ENCODE peak calls at places on chromosomes 3 and 15, in seven cellular contexts. X, R, Z, W, J, L and T are unnamed samples.

GRCh38 chr3:11764931-11765363 is 81.7 kb downstream of the TAMM41 start:
- DNase-seq in L (no peak), W (peak), R (no peak), J (no peak), Z (no peak), X (no peak), T (no peak)

GRCh38 chr3:46280105-46280797 is 38.0 kb downstream of the CCR3 start:
- DNase-seq in L (no peak), Z (no peak), W (peak), J (no peak), X (no peak), R (no peak), T (no peak)

GRCh38 chr3:41148901-41149300 is 50.4 kb upstream of the CTNNB1 start:
- DNase-seq in J (no peak), L (no peak), R (no peak), X (no peak), W (peak), Z (no peak), T (no peak)

GRCh38 chr15:46861796-46862195 is 855.5 kb upstream of the SEMA6D start:
- DNase-seq in W (no peak), X (no peak), Z (no peak), J (no peak), L (no peak), R (no peak), T (no peak)

GRCh38 chr3:75272708-75273107 is 391.4 kb upstream of the FRG2C start:
- DNase-seq in W (peak), L (no peak), R (no peak), J (no peak), Z (no peak), X (no peak), T (no peak)

GRCh38 chr3:20480771-20481170 is 294.8 kb upstream of the SGO1 start:
- DNase-seq in X (no peak), W (no peak), Z (no peak), R (no peak), J (no peak), L (no peak), T (no peak)

GRCh38 chr3:104750581-104750980 is 616.1 kb upstream of the ALCAM start:
- DNase-seq in X (no peak), Z (no peak), R (no peak), W (peak), J (no peak), L (no peak), T (no peak)

GRCh38 chr3:187019542-187020072 is 89.3 kb downstream of the ST6GAL1 start:
- DNase-seq in Z (no peak), L (peak), W (no peak), R (no peak), X (no peak), J (no peak), T (no peak)

GRCh38 chr3:33826688-33827087 is 28.3 kb downstream of the PDCD6IP start:
- DNase-seq in J (no peak), R (no peak), L (no peak), W (no peak), Z (no peak), X (no peak), T (no peak)

GRCh38 chr3:172244011-172244410 is 204.2 kb downstream of the GHSR start:
- DNase-seq in L (no peak), R (no peak), Z (no peak), W (peak), J (no peak), X (no peak), T (no peak)

GRCh38 chr3:194890086-194890485 is 204.4 kb downstream of the FAM43A start:
- DNase-seq in J (no peak), W (no peak), R (no peak), X (no peak), L (no peak), Z (no peak), T (no peak)

GRCh38 chr3:128787256-128788253 is 61.6 kb downstream of the RAB7A start:
- DNase-seq in L (peak), R (no peak), Z (no peak), X (no peak), W (peak), J (no peak), T (no peak)

GRCh38 chr3:54905936-54906335 is 21.9 kb downstream of the LRTM1 start:
- DNase-seq in L (no peak), J (no peak), W (no peak), X (no peak), R (no peak), Z (no peak), T (no peak)

GRCh38 chr15:77870195-77871065 is 207.1 kb downstream of the TBC1D2B start:
- DNase-seq in W (peak), R (peak), X (peak), J (peak), L (peak), Z (peak), T (peak)

GRCh38 chr3:110542552-110543164 is 529.0 kb upstream of the NECTIN3 start:
- DNase-seq in X (no peak), R (no peak), L (no peak), Z (no peak), W (no peak), J (no peak), T (no peak)

GRCh38 chr3:105708980-105709379 is 159.8 kb downstream of the CBLB start:
- DNase-seq in R (no peak), L (no peak), X (no peak), Z (no peak), W (no peak), J (no peak), T (no peak)

GRCh38 chr3:188319569-188319968 is 165.6 kb downstream of the LPP start:
- DNase-seq in L (no peak), J (no peak), Z (no peak), X (no peak), W (peak), R (no peak), T (no peak)

GRCh38 chr3:115245899-115246298 is 98.8 kb upstream of the ZBTB20 start:
- DNase-seq in J (no peak), R (no peak), W (peak), L (no peak), Z (no peak), X (no peak), T (no peak)

DNA sequence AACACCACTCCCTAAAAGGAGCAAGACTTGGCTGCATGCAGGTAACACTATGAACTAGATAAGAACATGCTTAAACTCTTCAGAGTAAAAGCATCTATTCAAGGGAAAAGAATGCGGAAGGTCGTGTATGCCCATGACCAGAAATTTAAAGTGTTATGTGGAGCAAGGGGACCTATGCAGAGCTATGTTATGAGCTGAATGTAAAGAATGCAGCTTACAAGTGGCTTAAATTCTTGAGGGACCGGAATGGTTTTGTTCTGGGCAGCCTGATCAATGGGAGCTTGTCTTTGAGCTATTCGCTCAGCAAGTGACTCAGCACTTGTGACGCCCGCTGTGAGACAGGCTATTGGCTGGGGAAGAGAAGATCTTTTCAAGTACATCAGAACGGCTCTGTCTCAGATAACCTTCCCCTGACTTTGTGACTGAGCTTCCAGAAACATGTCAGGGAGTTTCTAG is 367.5 kb upstream of the THBS1 start:
- DNase-seq in L (no peak), J (peak), Z (peak), X (no peak), W (peak), R (peak), T (no peak)
- H3K27ac ChIP-seq in L (no peak), J (no peak), Z (peak), X (no peak), W (peak), R (no peak), T (no peak)

GRCh38 chr3:57877116-57877515 is 121.0 kb downstream of the SLMAP start:
- DNase-seq in J (no peak), W (peak), R (no peak), X (no peak), L (no peak), Z (no peak), T (no peak)
- H3K27ac ChIP-seq in J (peak), W (no peak), R (no peak), X (no peak), L (no peak), Z (no peak), T (no peak)

GRCh38 chr3:156837130-156837529 is 11.0 kb downstream of the LEKR1 start:
- DNase-seq in R (no peak), X (no peak), W (peak), Z (no peak), J (no peak), L (no peak), T (no peak)

GRCh38 chr3:156831006-156831405 is 4.9 kb downstream of the LEKR1 start:
- DNase-seq in L (no peak), J (no peak), X (no peak), W (no peak), R (no peak), Z (no peak), T (no peak)

GRCh38 chr3:156834435-156834834 is 8.3 kb downstream of the LEKR1 start:
- DNase-seq in R (no peak), J (no peak), Z (no peak), W (no peak), L (no peak), X (no peak), T (no peak)

GRCh38 chr3:156838035-156838434 is 11.9 kb downstream of the LEKR1 start:
- DNase-seq in W (no peak), Z (no peak), J (no peak), X (no peak), R (no peak), L (no peak), T (no peak)

GRCh38 chr3:156834962-156835535 is 8.9 kb downstream of the LEKR1 start:
- DNase-seq in R (no peak), X (no peak), W (no peak), L (no peak), J (no peak), Z (no peak), T (no peak)
- H3K27ac ChIP-seq in R (no peak), X (no peak), W (no peak), L (no peak), J (no peak), Z (no peak), T (no peak)

GRCh38 chr3:184526158-184526483 is 35.5 kb upstream of the EPHB3 start:
- DNase-seq in X (no peak), Z (no peak), W (no peak), R (no peak), J (no peak), L (no peak), T (no peak)

GRCh38 chr3:184525337-184526157 is 36.0 kb upstream of the EPHB3 start:
- DNase-seq in Z (peak), J (no peak), L (peak), R (no peak), X (no peak), W (peak), T (no peak)

GRCh38 chr3:184523825-184524615 is 37.6 kb upstream of the EPHB3 start:
- DNase-seq in Z (no peak), X (no peak), R (no peak), W (peak), L (peak), J (no peak), T (no peak)

GRCh38 chr3:184524981-184525336 is 36.6 kb upstream of the EPHB3 start:
- DNase-seq in L (peak), Z (no peak), W (no peak), X (no peak), J (no peak), R (no peak), T (no peak)
- H3K27ac ChIP-seq in L (no peak), Z (no peak), W (no peak), X (peak), J (peak), R (peak), T (peak)

GRCh38 chr15:28043625-28044520 is 55.2 kb downstream of the OCA2 start:
- DNase-seq in J (no peak), R (no peak), W (no peak), L (no peak), X (no peak), Z (no peak), T (no peak)

GRCh38 chr15:28049594-28049993 is 49.5 kb downstream of the OCA2 start:
- DNase-seq in R (no peak), X (no peak), J (no peak), W (no peak), Z (no peak), L (no peak), T (no peak)

GRCh38 chr15:28051920-28052633 is 47.0 kb downstream of the OCA2 start:
- DNase-seq in L (no peak), J (no peak), X (no peak), Z (no peak), W (no peak), R (no peak), T (no peak)

GRCh38 chr15:28047277-28047676 is 51.8 kb downstream of the OCA2 start:
- DNase-seq in X (no peak), R (no peak), J (no peak), L (no peak), W (no peak), Z (no peak), T (no peak)
- H3K27ac ChIP-seq in X (no peak), R (no peak), J (no peak), L (no peak), W (no peak), Z (no peak), T (no peak)

GRCh38 chr3:62942761-62943160 is 67.5 kb upstream of the CADPS start:
- DNase-seq in L (no peak), Z (no peak), J (no peak), R (no peak), W (no peak), X (no peak), T (no peak)

GRCh38 chr3:62936626-62937254 is 61.5 kb upstream of the CADPS start:
- DNase-seq in L (peak), J (no peak), Z (no peak), X (no peak), R (no peak), W (no peak), T (no peak)

GRCh38 chr3:62938583-62938982 is 63.4 kb upstream of the CADPS start:
- DNase-seq in X (no peak), W (no peak), Z (no peak), L (peak), J (no peak), R (no peak), T (no peak)

GRCh38 chr3:62939707-62940106 is 64.5 kb upstream of the CADPS start:
- DNase-seq in Z (no peak), R (no peak), J (no peak), X (no peak), L (peak), W (no peak), T (no peak)

DNA sequence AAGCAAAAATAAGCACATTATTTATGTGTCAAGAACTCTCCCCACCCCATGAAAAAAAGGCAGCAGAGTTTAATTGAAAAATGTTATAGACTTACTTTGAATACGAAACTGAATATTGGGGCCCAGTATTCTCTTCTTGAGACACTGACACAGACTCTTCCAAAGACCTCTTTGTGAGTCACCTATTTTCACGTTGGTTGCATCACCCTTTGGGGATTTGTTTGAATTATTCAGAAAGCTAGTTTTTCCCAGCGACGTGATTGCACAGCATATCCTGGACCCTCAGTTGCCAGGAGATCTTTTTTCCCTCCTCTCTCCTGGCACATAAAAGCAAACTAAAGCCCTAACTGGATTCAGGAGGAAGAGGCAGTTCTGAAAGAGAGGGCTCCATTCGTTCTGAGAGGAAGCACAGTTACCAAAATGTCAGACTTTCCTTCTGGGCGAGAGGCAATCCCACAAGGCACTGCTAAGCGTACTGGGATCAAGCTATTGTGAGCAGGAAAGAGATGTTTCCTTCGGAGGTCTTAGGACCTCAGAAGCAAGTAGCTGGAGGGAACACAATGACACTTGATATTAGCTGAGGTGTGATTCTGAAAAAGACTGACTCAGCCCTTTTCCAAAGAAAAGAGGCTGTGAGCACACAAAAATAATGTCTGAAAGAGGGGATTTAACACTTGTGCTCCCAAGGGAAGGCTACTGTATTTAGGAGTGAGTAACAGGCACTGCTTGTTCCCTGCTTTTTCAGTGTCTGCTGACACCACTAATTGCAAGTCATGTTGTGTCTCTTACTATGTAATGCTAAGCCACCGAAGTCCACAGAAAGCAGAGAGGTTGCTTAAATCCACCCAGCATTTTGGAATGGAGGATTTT is 65.8 kb upstream of the CADPS start:
- DNase-seq in X (no peak), R (no peak), W (peak), J (no peak), L (no peak), Z (no peak), T (no peak)
- H3K27ac ChIP-seq in X (no peak), R (no peak), W (no peak), J (no peak), L (no peak), Z (peak), T (no peak)

GRCh38 chr3:100399341-100400071 is 1.4 kb downstream of the TOMM70 start:
- DNase-seq in R (no peak), L (no peak), Z (no peak), W (no peak), X (no peak), J (no peak), T (no peak)

GRCh38 chr3:100401674-100402036 is 316 bp downstream of the LNP1 start:
- DNase-seq in L (peak), J (no peak), W (no peak), X (peak), Z (no peak), R (peak), T (no peak)

GRCh38 chr3:100402150-100402706 is 889 bp downstream of the LNP1 start:
- DNase-seq in Z (no peak), L (no peak), R (no peak), J (no peak), W (peak), X (no peak), T (no peak)

GRCh38 chr3:100400782-100401673 is at the start of the genes LNP1 and TOMM70:
- DNase-seq in X (peak), W (peak), J (peak), R (peak), Z (peak), L (peak), T (peak)

DNA sequence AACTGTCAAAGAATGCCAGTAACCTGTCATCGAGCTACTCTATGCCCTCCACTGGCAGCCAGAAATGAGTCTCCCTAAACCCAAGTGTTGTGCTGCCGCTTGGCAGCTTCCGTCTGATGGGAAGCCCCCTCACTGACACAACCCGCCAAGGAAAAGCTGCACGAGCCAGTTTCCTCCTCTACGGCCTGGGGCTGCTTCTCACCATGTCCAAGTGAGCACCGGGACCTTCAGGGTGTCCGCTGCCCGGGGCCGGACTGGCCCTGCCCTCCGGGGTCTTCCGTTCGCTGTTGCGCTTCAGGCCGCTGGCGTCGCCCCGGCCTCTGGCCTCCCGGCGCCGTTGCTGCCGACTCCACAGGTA is 486 bp downstream of the TOMM70 start:
- DNase-seq in R (no peak), X (no peak), W (peak), Z (peak), J (no peak), L (no peak), T (no peak)
- H3K27ac ChIP-seq in R (peak), X (peak), W (no peak), Z (peak), J (peak), L (peak), T (peak)

GRCh38 chr15:71328453-71328852 is 213.2 kb downstream of the THSD4 start:
- DNase-seq in W (no peak), X (no peak), J (no peak), Z (no peak), R (no peak), L (peak), T (no peak)
- H3K27ac ChIP-seq in W (no peak), X (peak), J (peak), Z (no peak), R (peak), L (peak), T (no peak)

GRCh38 chr15:31471731-31472430 is 145.2 kb downstream of the KLF13 start:
- DNase-seq in R (no peak), L (no peak), Z (no peak), J (no peak), W (peak), X (peak), T (no peak)

GRCh38 chr15:31474059-31474868 is 147.6 kb downstream of the KLF13 start:
- DNase-seq in J (peak), R (no peak), L (no peak), Z (no peak), X (peak), W (no peak), T (no peak)

GRCh38 chr15:31470756-31471155 is 144.1 kb downstream of the KLF13 start:
- DNase-seq in J (no peak), R (no peak), Z (no peak), L (peak), W (no peak), X (no peak), T (no peak)

GRCh38 chr15:31473384-31474058 is 146.9 kb downstream of the KLF13 start:
- DNase-seq in J (peak), R (no peak), W (no peak), L (no peak), X (peak), Z (no peak), T (no peak)

DNA sequence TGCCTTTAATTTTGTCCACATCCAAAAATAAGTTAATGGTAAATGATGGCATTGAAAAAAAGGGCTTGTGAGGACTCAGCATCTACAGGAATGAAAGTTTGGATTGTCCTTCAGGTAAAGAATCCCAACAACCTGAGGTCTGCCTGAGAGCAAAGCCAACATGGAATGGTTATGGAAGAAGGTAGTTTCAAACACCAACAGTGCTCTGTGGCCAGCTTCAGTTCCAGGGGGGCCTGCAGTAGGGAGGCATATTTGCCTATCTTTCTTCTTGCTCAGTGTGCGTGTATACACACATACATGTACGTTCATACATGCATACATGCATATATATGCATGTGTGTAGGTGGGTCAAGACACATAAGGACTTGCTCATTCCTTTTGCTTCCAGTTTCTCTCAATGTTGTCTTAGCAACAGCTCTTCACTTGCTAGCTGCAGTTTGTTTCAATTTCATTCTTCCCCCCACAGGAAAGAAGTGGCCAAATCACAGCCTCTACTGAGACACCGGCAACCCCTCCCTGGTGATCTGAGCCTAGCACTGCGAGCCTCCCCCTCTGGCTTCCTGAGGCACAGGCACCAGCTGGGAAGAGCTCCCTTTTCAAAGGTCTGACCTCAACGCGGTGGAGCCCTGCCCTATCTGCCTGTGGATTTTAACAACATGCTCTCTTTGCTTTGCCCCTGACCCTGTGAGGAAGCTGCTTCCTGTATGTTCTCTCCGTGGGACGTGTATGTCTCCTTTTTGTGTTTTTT is 146.2 kb downstream of the KLF13 start:
- DNase-seq in X (peak), Z (no peak), J (peak), R (no peak), W (peak), L (no peak), T (no peak)
- H3K27ac ChIP-seq in X (no peak), Z (no peak), J (peak), R (peak), W (no peak), L (no peak), T (no peak)